ENCODE peak calls at places on chromosomes 7 and 10, in seven cellular contexts. C is A673, J is kidney, K is transverse colon, S is psoas muscle, I is stomach, F is fibroblast of the aortic adventitia. U is an unnamed sample.

GRCh38 chr10:3935141-3935540 is 150.1 kb upstream of the KLF6 start:
- DNase-seq in C (no peak), I (no peak), S (peak), K (no peak), J (no peak), F (peak), U (peak)

GRCh38 chr7:25216837-25217236 is 11.4 kb downstream of the NPVF start:
- DNase-seq in S (no peak), J (no peak), F (peak), I (no peak), K (no peak), C (peak), U (peak)

GRCh38 chr10:131260452-131261211 is 50.9 kb downstream of the TCERG1L start:
- DNase-seq in J (no peak), K (no peak), C (no peak), F (no peak), I (no peak), S (no peak), U (no peak)

GRCh38 chr7:92360387-92360786 is 86.9 kb upstream of the GATAD1 start:
- DNase-seq in S (no peak), F (peak), K (no peak), J (no peak), C (no peak), I (no peak), U (no peak)

GRCh38 chr7:130393799-130394411 is 13.6 kb downstream of the CPA1 start:
- DNase-seq in F (no peak), C (no peak), S (no peak), I (no peak), J (no peak), K (no peak), U (no peak)

GRCh38 chr10:133370026-133370786 is 2.9 kb downstream of the ECHS1 start:
- DNase-seq in K (no peak), C (no peak), S (no peak), I (no peak), J (peak), F (no peak), U (no peak)

GRCh38 chr7:28774529-28775057 is 183.5 kb downstream of the TRIL start:
- DNase-seq in K (no peak), I (no peak), J (no peak), C (no peak), F (no peak), S (no peak), U (no peak)

GRCh38 chr7:87885018-87885417 is 8.7 kb downstream of the DBF4 start:
- DNase-seq in C (no peak), I (no peak), F (no peak), K (no peak), J (no peak), S (no peak), U (no peak)

GRCh38 chr10:117545141-117546019 is 2.8 kb downstream of the EMX2 start:
- DNase-seq in C (no peak), I (no peak), K (no peak), F (no peak), S (no peak), J (peak), U (peak)

GRCh38 chr7:124085168-124085567 is 52.3 kb upstream of the TMEM229A start:
- DNase-seq in S (no peak), C (peak), I (peak), J (no peak), F (peak), K (peak), U (no peak)

GRCh38 chr10:11515596-11516418 is 95.6 kb downstream of the USP6NL start:
- DNase-seq in F (peak), K (peak), C (peak), S (no peak), J (no peak), I (peak), U (peak)

GRCh38 chr10:42981358-42982236 is 95.3 kb upstream of the RET start:
- DNase-seq in K (peak), F (no peak), S (no peak), J (peak), C (no peak), I (peak), U (no peak)
- TF ChIP-seq CTCF in K (no peak), F (no peak), S (no peak), J (no peak), C (no peak), I (no peak), U (no peak)

GRCh38 chr7:151736403-151736909 is 140.5 kb downstream of the PRKAG2 start:
- DNase-seq in C (peak), F (peak), S (peak), J (peak), K (peak), I (peak), U (peak)
- H3K4me3 ChIP-seq in C (no peak), F (peak), S (peak), J (peak), K (peak), I (peak), U (peak)

GRCh38 chr7:24115661-24116060 is 168.3 kb upstream of the NPY start:
- DNase-seq in J (no peak), C (no peak), S (no peak), F (no peak), I (no peak), K (no peak), U (no peak)
- TF ChIP-seq CTCF in J (no peak), C (no peak), S (no peak), F (no peak), I (no peak), K (no peak), U (no peak)

GRCh38 chr7:1193593-1194424 is 33.8 kb upstream of the ZFAND2A start:
- DNase-seq in K (peak), C (peak), F (peak), S (peak), J (no peak), I (peak), U (peak)

GRCh38 chr7:1196950-1197349 is 35.7 kb upstream of the UNCX start:
- DNase-seq in K (no peak), S (no peak), F (no peak), C (no peak), I (no peak), J (no peak), U (no peak)

GRCh38 chr7:1200045-1200444 is 32.6 kb upstream of the UNCX start:
- DNase-seq in K (no peak), C (peak), J (no peak), S (no peak), I (no peak), F (peak), U (no peak)

GRCh38 chr7:1201916-1202315 is 30.8 kb upstream of the UNCX start:
- DNase-seq in C (no peak), I (no peak), S (no peak), F (no peak), J (no peak), K (no peak), U (no peak)

GRCh38 chr7:1197997-1198632 is 34.6 kb upstream of the UNCX start:
- DNase-seq in S (no peak), C (peak), J (no peak), K (no peak), I (no peak), F (peak), U (peak)
- H3K4me3 ChIP-seq in S (no peak), C (no peak), J (no peak), K (no peak), I (no peak), F (no peak), U (no peak)

GRCh38 chr7:101599787-101600186 is 29.3 kb downstream of the MYL10 start:
- DNase-seq in I (no peak), J (no peak), S (no peak), C (no peak), F (no peak), K (no peak), U (no peak)

GRCh38 chr7:101596898-101597297 is 32.2 kb downstream of the MYL10 start:
- DNase-seq in K (no peak), C (no peak), F (no peak), I (no peak), S (no peak), J (no peak), U (no peak)

GRCh38 chr7:101598422-101598957 is 30.6 kb downstream of the MYL10 start:
- DNase-seq in K (peak), F (no peak), J (no peak), C (no peak), S (no peak), I (peak), U (no peak)

GRCh38 chr7:101598981-101599681 is 30.0 kb downstream of the MYL10 start:
- DNase-seq in J (no peak), F (no peak), K (no peak), S (no peak), I (no peak), C (no peak), U (peak)

DNA sequence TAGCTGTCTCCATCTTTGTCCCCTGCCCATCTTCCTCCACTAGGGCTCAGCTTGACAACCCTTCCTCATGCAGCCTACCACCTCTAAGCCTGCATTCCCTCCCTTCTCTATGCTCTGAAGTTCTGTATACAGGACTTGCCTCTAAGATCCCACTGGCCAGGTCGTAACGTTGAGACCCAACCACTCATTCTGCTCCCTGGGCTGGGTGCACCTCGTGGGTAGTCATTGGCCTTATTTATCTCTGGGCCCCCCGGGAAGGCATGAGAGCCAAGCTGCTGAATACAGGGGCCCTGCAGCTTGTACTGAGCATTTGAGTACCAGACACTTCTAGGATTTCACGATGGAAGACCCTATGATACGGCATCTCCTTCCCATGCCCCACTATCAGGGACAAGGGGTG is 31.2 kb downstream of the MYL10 start:
- DNase-seq in J (no peak), S (no peak), C (no peak), K (no peak), F (no peak), I (no peak), U (no peak)
- TF ChIP-seq CTCF in J (no peak), S (no peak), C (no peak), K (no peak), F (no peak), I (no peak), U (no peak)

DNA sequence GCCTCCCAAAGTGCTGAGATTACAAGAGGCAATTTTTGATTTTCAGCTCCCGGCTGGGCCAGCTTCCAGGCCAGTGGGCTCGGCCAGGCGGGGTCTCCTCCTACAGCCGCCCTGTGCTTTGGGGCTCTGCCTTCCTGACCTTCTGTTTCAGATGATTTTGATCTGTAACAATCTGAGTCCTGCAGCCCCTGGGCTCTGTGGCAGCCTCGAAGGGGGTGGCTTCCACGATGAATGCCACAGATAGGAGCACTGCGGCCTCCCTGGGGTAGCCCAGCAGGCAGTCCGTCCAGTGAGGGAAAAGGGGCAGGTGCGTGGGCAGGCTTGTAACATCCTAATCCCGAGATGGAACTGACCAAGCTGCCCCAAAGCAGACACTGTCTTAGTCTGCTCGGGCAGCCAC is 177.5 kb downstream of the DNAJB6 start:
- DNase-seq in F (no peak), S (no peak), J (no peak), I (peak), K (no peak), C (no peak), U (no peak)
- H3K4me3 ChIP-seq in F (no peak), S (no peak), J (no peak), I (no peak), K (no peak), C (no peak), U (no peak)

GRCh38 chr7:38716397-38716796 is 85.2 kb upstream of the AMPH start:
- DNase-seq in S (no peak), F (no peak), K (no peak), C (no peak), J (no peak), I (no peak), U (no peak)
- TF ChIP-seq CTCF in S (no peak), F (no peak), K (no peak), C (peak), J (no peak), I (no peak), U (no peak)

U was measured in foreskin fibroblast.